ENCODE peak calls at places on chromosomes 12 and 14, in four cellular contexts. P is breast epithelium, Y is left lung, W is Peyer's patch. N is an unnamed sample.

GRCh38 chr14:95041477-95042020 is 115.8 kb downstream of the DICER1 start:
- DNase-seq in P (no peak), Y (no peak), W (peak), N (peak)

GRCh38 chr14:103052407-103052806 is 4.9 kb downstream of the CDC42BPB start:
- DNase-seq in P (no peak), W (no peak), Y (no peak), N (no peak)

GRCh38 chr14:31877333-31877798 is 199.7 kb upstream of the ARHGAP5 start:
- DNase-seq in Y (no peak), P (no peak), W (no peak), N (no peak)

GRCh38 chr12:60182354-60182753 is 586.5 kb downstream of the SLC16A7 start:
- DNase-seq in P (no peak), Y (no peak), W (no peak), N (no peak)

GRCh38 chr12:112408621-112409020 is 784 bp downstream of the RPL6 start:
- DNase-seq in P (no peak), Y (no peak), W (no peak), N (no peak)

GRCh38 chr12:48810817-48811453 is 7.4 kb upstream of the CACNB3 start:
- DNase-seq in W (no peak), P (no peak), Y (no peak), N (no peak)

GRCh38 chr14:74977164-74977900 is 21.9 kb upstream of the PGF start:
- DNase-seq in Y (no peak), W (no peak), P (no peak), N (peak)

GRCh38 chr12:5096241-5096880 is 52.7 kb downstream of the KCNA5 start:
- DNase-seq in Y (no peak), P (no peak), W (no peak), N (no peak)

GRCh38 chr12:39628836-39629235 is 9.2 kb upstream of the ABCD2 start:
- DNase-seq in P (no peak), Y (no peak), W (no peak), N (no peak)

GRCh38 chr12:69875416-69875815 is 50.4 kb downstream of the MYRFL start:
- DNase-seq in W (no peak), P (no peak), Y (no peak), N (no peak)

GRCh38 chr12:102618197-102618897 is 138.0 kb upstream of the IGF1 start:
- DNase-seq in Y (no peak), P (no peak), W (no peak), N (no peak)

GRCh38 chr12:52156757-52157565 is 34.9 kb downstream of the KRT80 start:
- DNase-seq in P (peak), W (peak), Y (peak), N (peak)

GRCh38 chr12:104452046-104452445 is 4.7 kb upstream of the CHST11 start:
- DNase-seq in W (no peak), Y (no peak), P (no peak), N (no peak)

GRCh38 chr12:132374821-132375445 is 45.5 kb upstream of the GALNT9 start:
- DNase-seq in Y (peak), W (peak), P (no peak), N (no peak)

DNA sequence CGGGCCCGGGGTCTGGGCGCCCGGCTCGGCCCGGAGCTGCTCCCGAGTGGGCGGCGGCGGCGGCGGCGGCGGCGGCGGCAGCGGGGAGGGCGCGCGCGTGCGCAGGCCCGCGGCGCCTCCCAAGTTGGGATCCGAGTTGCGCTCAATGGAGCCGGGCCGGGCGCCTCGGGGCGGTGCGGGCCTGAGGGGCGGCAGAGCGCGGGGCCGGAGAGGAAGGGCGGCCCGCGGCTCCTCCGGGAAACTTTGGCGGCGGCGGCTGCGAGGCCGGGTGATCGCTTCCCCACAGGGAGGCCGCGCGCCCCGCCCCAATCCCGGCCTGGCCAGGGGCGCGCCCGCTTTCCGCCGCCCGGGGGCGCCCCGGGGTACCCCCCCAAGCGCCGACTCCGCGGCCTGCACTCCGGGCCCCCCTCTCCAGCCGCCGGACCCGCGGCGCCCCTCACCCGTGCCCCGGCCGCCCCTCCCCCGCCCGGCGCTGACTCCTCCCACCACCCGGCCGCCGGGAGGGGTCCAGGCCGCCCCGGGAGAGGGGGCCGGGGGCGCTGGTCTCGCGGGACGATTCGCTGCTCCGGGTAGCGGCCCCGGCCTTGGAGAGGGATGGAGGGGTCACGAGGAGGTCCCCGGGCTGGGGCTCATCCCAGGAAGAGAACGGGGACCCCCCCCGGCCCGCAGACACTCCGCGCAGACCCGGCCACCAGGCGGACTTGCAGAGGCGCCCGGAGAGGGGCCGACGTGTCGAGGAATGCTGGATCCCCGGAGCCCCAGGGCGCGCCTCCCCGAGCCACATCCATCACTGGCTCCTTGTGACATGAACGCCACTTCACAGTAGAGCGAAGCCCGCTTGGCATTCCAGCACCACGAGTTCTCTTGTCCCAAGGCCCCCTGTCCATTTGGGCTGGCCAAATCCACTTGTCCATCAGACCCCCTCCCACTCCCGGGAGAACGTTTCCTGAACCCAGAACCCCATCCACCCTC is at the start of gene RILPL1:
- DNase-seq in Y (peak), P (no peak), W (peak), N (peak)
- TF ChIP-seq CTCF in Y (no peak), P (peak), W (no peak), N (peak)

GRCh38 chr14:101736585-101736984 is 24.9 kb upstream of the PPP2R5C start:
- DNase-seq in P (no peak), W (no peak), Y (no peak), N (no peak)

GRCh38 chr14:101739446-101740141 is 21.9 kb upstream of the PPP2R5C start:
- DNase-seq in W (no peak), P (no peak), Y (no peak), N (no peak)

GRCh38 chr14:101736071-101736470 is 25.4 kb upstream of the PPP2R5C start:
- DNase-seq in W (no peak), Y (no peak), P (no peak), N (no peak)

GRCh38 chr14:101738921-101739320 is 22.6 kb upstream of the PPP2R5C start:
- DNase-seq in Y (no peak), P (no peak), W (no peak), N (no peak)

DNA sequence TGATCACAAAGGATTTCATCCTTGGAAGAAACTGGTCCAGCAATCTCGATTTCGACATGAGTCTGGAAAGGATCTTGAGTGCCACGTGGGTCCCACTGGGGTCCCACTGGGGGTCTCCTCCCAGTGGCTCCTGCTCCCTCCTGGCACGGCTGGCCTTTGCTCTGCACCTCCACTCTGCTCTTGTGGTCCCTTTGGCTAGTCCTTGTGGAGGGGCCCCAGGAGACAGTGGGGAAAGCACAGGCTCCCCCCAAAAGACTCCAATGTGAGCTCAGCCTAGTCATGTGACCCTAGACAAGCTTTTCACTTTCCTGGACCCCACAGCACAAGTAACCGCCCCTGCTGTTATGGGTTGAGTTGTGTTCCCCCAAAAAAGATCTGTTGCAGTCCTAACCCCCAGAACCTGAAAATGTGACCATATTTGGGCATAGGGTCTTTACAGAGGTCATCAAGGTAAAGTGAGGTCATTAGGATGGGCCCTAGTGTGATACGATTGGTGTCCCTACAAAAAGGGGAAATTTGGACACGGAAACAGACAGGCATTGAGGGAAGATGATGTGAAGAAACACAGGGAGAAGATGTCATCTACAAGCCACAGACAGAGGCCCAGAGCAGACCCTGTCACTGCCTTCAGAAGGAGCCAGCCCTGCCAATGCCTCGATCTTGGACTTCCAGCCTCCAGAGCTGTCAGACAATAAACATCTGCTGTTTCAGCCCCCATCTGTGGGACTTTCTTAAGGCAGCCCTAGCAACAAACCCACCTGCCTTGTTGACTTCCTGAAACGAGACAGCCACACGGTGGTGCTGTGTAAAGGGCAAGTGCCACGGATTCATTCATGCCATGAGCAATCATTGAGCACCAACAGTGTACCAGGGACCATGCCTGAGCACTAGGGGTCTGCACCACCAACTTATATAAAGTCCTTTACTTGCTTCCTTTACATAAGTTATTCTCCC is 23.8 kb upstream of the PPP2R5C start:
- DNase-seq in Y (no peak), P (no peak), W (no peak), N (no peak)
- TF ChIP-seq CTCF in Y (no peak), P (no peak), W (peak), N (no peak)

GRCh38 chr12:107014050-107014449 is 27.1 kb upstream of the MTERF2 start:
- DNase-seq in W (no peak), Y (no peak), P (peak), N (no peak)
- TF ChIP-seq CTCF in W (peak), Y (peak), P (peak), N (no peak)

GRCh38 chr12:123763093-123763492 is 992 bp downstream of the DNAH10 start:
- DNase-seq in P (no peak), W (peak), Y (no peak), N (no peak)

GRCh38 chr12:123762715-123763052 is 583 bp downstream of the DNAH10 start:
- DNase-seq in Y (no peak), P (no peak), W (no peak), N (no peak)

GRCh38 chr12:123765504-123766035 is 3.5 kb downstream of the DNAH10 start:
- DNase-seq in P (no peak), W (no peak), Y (no peak), N (no peak)

GRCh38 chr12:123764109-123764508 is 2.0 kb downstream of the DNAH10 start:
- DNase-seq in Y (no peak), W (no peak), P (no peak), N (no peak)

GRCh38 chr12:123761841-123762714 is at the start of gene DNAH10:
- DNase-seq in Y (peak), P (no peak), W (peak), N (peak)
- TF ChIP-seq CTCF in Y (no peak), P (no peak), W (no peak), N (peak)

GRCh38 chr14:28116716-28117115 is 649.9 kb upstream of the FOXG1 start:
- DNase-seq in P (no peak), W (no peak), Y (no peak), N (no peak)
- TF ChIP-seq CTCF in P (no peak), W (no peak), Y (no peak), N (no peak)

N was measured in type B pancreatic cell.